ENCODE peak calls at places on chromosomes 12 and 14, in eight cellular contexts. M is mucosa of gallbladder; X is BJ; G is NCI-H1105 treated with DMSO at 0.1 percent for 48 hours; K is progenitor cell of endocrine pancreas; C is hypothalamus; V is GDM1; N is CD4-positive, alpha-beta T cell. Q is an unnamed sample.

GRCh38 chr14:30995674-30996073 is 29.8 kb upstream of the AP4S1 start:
- DNase-seq in M (no peak), X (no peak), G (no peak), K (no peak), C (no peak), V (no peak), N (no peak), Q (no peak)

GRCh38 chr12:108355069-108355468 is 16.0 kb upstream of the CMKLR1 start:
- DNase-seq in M (no peak), X (no peak), G (no peak), K (no peak), C (no peak), V (no peak), N (no peak), Q (no peak)

GRCh38 chr14:90809530-90810312 is 6.5 kb downstream of the TTC7B start:
- DNase-seq in M (no peak), X (no peak), G (no peak), K (no peak), C (no peak), V (no peak), N (no peak), Q (no peak)

GRCh38 chr12:56197921-56198635 is 8.8 kb upstream of the SMARCC2 start:
- DNase-seq in M (no peak), X (no peak), G (no peak), K (no peak), C (no peak), V (no peak), N (no peak), Q (no peak)

GRCh38 chr14:51453869-51454268 is 197.8 kb upstream of the FRMD6 start:
- DNase-seq in M (no peak), X (no peak), G (no peak), K (no peak), C (peak), V (no peak), N (no peak), Q (peak)

GRCh38 chr12:107560906-107561285 is 124.7 kb upstream of the PWP1 start:
- DNase-seq in M (no peak), X (no peak), G (no peak), K (no peak), C (no peak), V (no peak), N (no peak), Q (no peak)

GRCh38 chr12:16658699-16659098 is 52.7 kb upstream of the LMO3 start:
- DNase-seq in M (no peak), X (no peak), G (no peak), K (no peak), C (no peak), V (no peak), N (no peak), Q (no peak)

GRCh38 chr12:45695035-45695434 is 34.5 kb upstream of the ARID2 start:
- DNase-seq in M (no peak), X (no peak), G (no peak), K (no peak), C (no peak), V (no peak), N (no peak), Q (no peak)

GRCh38 chr14:73740921-73741326 is 26.7 kb upstream of the PNMA1 start:
- DNase-seq in M (peak), X (no peak), G (no peak), K (peak), C (no peak), V (no peak), N (no peak), Q (no peak)

GRCh38 chr14:89794096-89794495 is 160.4 kb downstream of the EFCAB11 start:
- DNase-seq in M (no peak), X (no peak), G (no peak), K (no peak), C (no peak), V (no peak), N (no peak), Q (no peak)

GRCh38 chr14:100824946-100825690 is 800 bp upstream of the MEG3 start:
- DNase-seq in M (no peak), X (no peak), G (no peak), K (no peak), C (no peak), V (no peak), N (no peak), Q (no peak)

GRCh38 chr14:54796961-54797360 is 105.7 kb downstream of the GCH1 start:
- DNase-seq in M (no peak), X (no peak), G (no peak), K (no peak), C (no peak), V (no peak), N (no peak), Q (no peak)

GRCh38 chr12:12880537-12880936 is 10.8 kb upstream of the GPRC5A start:
- DNase-seq in M (no peak), X (no peak), G (no peak), K (no peak), C (no peak), V (no peak), N (no peak), Q (no peak)

GRCh38 chr12:104477812-104478388 is 21.2 kb downstream of the CHST11 start:
- DNase-seq in M (no peak), X (no peak), G (no peak), K (no peak), C (no peak), V (peak), N (no peak), Q (no peak)

GRCh38 chr12:123384994-123385376 is 1.1 kb downstream of the KMT5A start:
- DNase-seq in M (no peak), X (no peak), G (no peak), K (no peak), C (no peak), V (no peak), N (no peak), Q (no peak)

GRCh38 chr14:39841088-39841487 is 408.9 kb upstream of the FBXO33 start:
- DNase-seq in M (no peak), X (no peak), G (no peak), K (no peak), C (no peak), V (no peak), N (no peak), Q (no peak)

GRCh38 chr14:50946234-50946935 is 2.1 kb upstream of the PYGL start:
- DNase-seq in M (no peak), X (no peak), G (no peak), K (no peak), C (no peak), V (no peak), N (no peak), Q (no peak)

GRCh38 chr12:128583453-128583852 is 240.3 kb downstream of the SLC15A4 start:
- DNase-seq in M (no peak), X (no peak), G (no peak), K (no peak), C (no peak), V (no peak), N (no peak), Q (no peak)

Q was measured in head of caudate nucleus.